ENCODE peak calls at places on chromosomes 13 and 19, in ten cellular contexts. M is HCT116; J is mammary epithelial cell; W is left ventricle myocardium inferior; X is CD4-positive, alpha-beta T cell; Q is H9; O is AG04450; N is astrocyte; D is stomach; Z is ascending aorta. E is an unnamed sample.

GRCh38 chr13:65292488-65292901 is 1937.6 kb downstream of the PCDH9 start:
- DNase-seq in X (no peak), Z (no peak), M (no peak), Q (peak), J (no peak), D (no peak), O (peak), N (peak), W (no peak), E (no peak)

GRCh38 chr13:114032121-114032799 is 58.4 kb upstream of the C13orf46 start:
- DNase-seq in Z (no peak), X (no peak), D (no peak), O (no peak), M (no peak), J (no peak), N (peak), Q (no peak), W (no peak), E (peak)

GRCh38 chr13:24215732-24216131 is 55.2 kb downstream of the SPATA13 start:
- DNase-seq in M (no peak), X (no peak), J (no peak), D (peak), Z (no peak), O (no peak), Q (no peak), N (peak), W (peak), E (no peak)

GRCh38 chr13:36981156-36981743 is 17.9 kb downstream of the ALG5 start:
- DNase-seq in W (no peak), X (no peak), N (peak), D (no peak), M (no peak), J (peak), Q (no peak), O (peak), Z (no peak), E (no peak)

GRCh38 chr13:36352350-36352749 is 6.2 kb upstream of the SPART start:
- DNase-seq in Q (no peak), D (no peak), J (no peak), M (no peak), N (peak), W (no peak), X (no peak), O (no peak), Z (no peak), E (no peak)

GRCh38 chr19:49690656-49691242 is at the start of gene CPT1C:
- DNase-seq in O (peak), Q (peak), D (peak), X (peak), M (no peak), Z (no peak), J (no peak), N (peak), W (peak), E (peak)

GRCh38 chr19:55134732-55135131 is 14.3 kb downstream of the TNNT1 start:
- DNase-seq in Q (no peak), Z (no peak), O (no peak), M (no peak), X (no peak), W (no peak), J (no peak), N (no peak), D (no peak), E (no peak)

GRCh38 chr19:51803529-51803928 is 8.6 kb downstream of the FPR3 start:
- DNase-seq in X (no peak), D (no peak), N (no peak), Z (no peak), M (no peak), Q (no peak), O (no peak), W (no peak), J (no peak), E (no peak)

GRCh38 chr13:38042771-38043170 is 173.2 kb upstream of the TRPC4 start:
- DNase-seq in N (peak), Q (no peak), M (no peak), J (no peak), X (no peak), O (no peak), W (no peak), D (no peak), Z (no peak), E (no peak)

GRCh38 chr13:38044067-38044466 is 174.5 kb upstream of the TRPC4 start:
- DNase-seq in X (no peak), W (no peak), Z (no peak), D (no peak), O (no peak), N (no peak), M (no peak), Q (no peak), J (no peak), E (no peak)

GRCh38 chr13:38046049-38046376 is 176.4 kb upstream of the TRPC4 start:
- DNase-seq in M (no peak), X (no peak), N (no peak), O (no peak), Q (no peak), D (no peak), Z (no peak), W (no peak), J (no peak), E (no peak)

DNA sequence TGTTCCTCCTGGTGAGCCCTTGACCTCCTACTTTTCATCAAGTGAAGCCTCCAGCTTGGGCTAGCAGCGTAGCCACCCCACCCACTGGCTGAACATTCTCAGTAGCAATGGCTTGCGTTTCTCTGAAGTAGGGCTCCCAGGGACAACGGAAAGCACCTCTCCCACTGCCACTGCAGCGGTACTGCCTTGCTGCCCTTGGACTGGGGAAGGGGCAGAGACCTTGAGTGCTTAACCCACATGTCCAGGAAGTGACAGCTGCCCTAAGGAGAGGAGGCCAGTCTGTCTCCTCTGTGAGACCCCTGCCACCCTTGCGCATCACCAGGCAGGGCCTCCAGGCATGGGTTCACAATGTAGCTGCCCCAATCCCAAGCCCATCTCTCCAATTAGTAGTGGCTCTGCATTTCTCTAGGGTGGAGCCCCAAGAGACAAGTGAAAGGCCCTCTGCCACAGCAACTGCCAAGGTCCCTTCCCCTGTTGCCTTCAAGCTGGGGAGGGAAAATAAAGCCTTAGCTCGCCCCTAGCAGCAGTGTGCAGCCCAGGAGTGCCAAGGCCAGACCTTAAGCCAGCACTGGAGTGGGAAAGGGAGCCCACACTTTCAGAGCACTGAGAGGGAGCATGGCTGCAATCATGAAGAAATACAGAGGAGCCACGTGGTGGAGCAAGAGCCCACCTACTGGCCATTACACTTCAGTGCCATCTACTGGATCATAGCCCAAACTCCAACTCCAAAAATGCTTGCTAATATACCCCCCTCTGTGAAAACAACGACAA is 175.9 kb upstream of the TRPC4 start:
- DNase-seq in O (no peak), J (peak), Z (no peak), N (peak), X (no peak), D (no peak), Q (peak), M (no peak), W (no peak), E (no peak)
- TF ChIP-seq CTCF in O (peak), J (peak), Z (no peak), N (peak), X (no peak), D (no peak), Q (peak), M (no peak), W (peak), E (no peak)

GRCh38 chr13:44220948-44221347 is 152.7 kb upstream of the SERP2 start:
- DNase-seq in M (no peak), Q (no peak), J (no peak), X (no peak), Z (no peak), O (no peak), N (no peak), D (no peak), W (no peak), E (no peak)

GRCh38 chr13:44219808-44220544 is 153.6 kb upstream of the SERP2 start:
- DNase-seq in Z (no peak), Q (no peak), O (peak), N (peak), W (no peak), M (no peak), J (no peak), X (no peak), D (no peak), E (no peak)

GRCh38 chr13:44224433-44225149 is 149.0 kb upstream of the SERP2 start:
- DNase-seq in X (no peak), Q (no peak), O (no peak), W (no peak), M (no peak), D (no peak), Z (no peak), J (no peak), N (no peak), E (no peak)

GRCh38 chr13:44223785-44224432 is 149.7 kb upstream of the SERP2 start:
- DNase-seq in Q (no peak), Z (no peak), N (no peak), O (no peak), X (no peak), W (no peak), J (no peak), M (no peak), D (no peak), E (no peak)

GRCh38 chr13:44221657-44222056 is 152.0 kb upstream of the SERP2 start:
- DNase-seq in Q (no peak), J (no peak), X (no peak), W (no peak), D (no peak), M (no peak), Z (no peak), N (no peak), O (no peak), E (no peak)
- H3K27ac ChIP-seq in Q (no peak), J (no peak), X (no peak), W (peak), D (peak), M (no peak), Z (peak), N (no peak), O (no peak), E (no peak)

GRCh38 chr13:29106651-29107050 is 286.5 kb downstream of the MTUS2 start:
- DNase-seq in O (no peak), Q (no peak), N (no peak), W (no peak), J (no peak), Z (no peak), M (no peak), X (no peak), D (no peak), E (no peak)

GRCh38 chr13:29103036-29103800 is 283.1 kb downstream of the MTUS2 start:
- DNase-seq in X (no peak), W (no peak), D (no peak), Q (no peak), N (no peak), J (no peak), M (no peak), Z (no peak), O (no peak), E (no peak)

GRCh38 chr13:29110003-29110402 is 289.9 kb downstream of the MTUS2 start:
- DNase-seq in Q (no peak), Z (no peak), X (no peak), O (no peak), J (no peak), M (no peak), D (no peak), N (no peak), W (no peak), E (no peak)

GRCh38 chr13:29104461-29104860 is 284.3 kb downstream of the MTUS2 start:
- DNase-seq in Z (no peak), J (no peak), W (no peak), N (no peak), M (no peak), X (no peak), D (no peak), Q (no peak), O (no peak), E (no peak)

GRCh38 chr13:29105779-29106178 is 285.6 kb downstream of the MTUS2 start:
- DNase-seq in D (no peak), W (no peak), N (no peak), J (no peak), M (no peak), O (no peak), Q (peak), Z (no peak), X (no peak), E (no peak)
- TF ChIP-seq CTCF in D (no peak), W (no peak), N (no peak), J (no peak), M (peak), O (no peak), Q (peak), Z (peak), X (no peak), E (no peak)

GRCh38 chr13:27057817-27058216 is 113.8 kb downstream of the USP12 start:
- DNase-seq in X (no peak), J (no peak), O (no peak), M (no peak), W (no peak), N (no peak), Q (no peak), Z (no peak), D (no peak), E (no peak)

GRCh38 chr13:27054760-27055159 is 116.9 kb downstream of the USP12 start:
- DNase-seq in D (no peak), O (no peak), M (no peak), W (no peak), Q (no peak), J (no peak), N (no peak), Z (no peak), X (no peak), E (no peak)

GRCh38 chr13:27053902-27054595 is 117.6 kb downstream of the USP12 start:
- DNase-seq in Z (no peak), N (peak), M (peak), Q (no peak), D (no peak), J (peak), W (no peak), X (no peak), O (peak), E (no peak)

GRCh38 chr13:27053235-27053884 is 118.3 kb downstream of the USP12 start:
- DNase-seq in W (no peak), X (no peak), Z (no peak), J (peak), O (no peak), D (no peak), M (no peak), Q (no peak), N (no peak), E (no peak)

GRCh38 chr13:27055501-27055900 is 116.1 kb downstream of the USP12 start:
- DNase-seq in J (no peak), Q (no peak), M (no peak), N (no peak), O (no peak), W (no peak), Z (no peak), X (no peak), D (no peak), E (no peak)
- H3K27ac ChIP-seq in J (no peak), Q (no peak), M (no peak), N (no peak), O (no peak), W (no peak), Z (no peak), X (no peak), D (no peak), E (no peak)

GRCh38 chr19:48090281-48090802 is 20.3 kb downstream of the PLA2G4C start:
- DNase-seq in W (no peak), X (no peak), O (no peak), Z (no peak), J (no peak), M (no peak), D (no peak), N (no peak), Q (no peak), E (no peak)

GRCh38 chr19:48085077-48085476 is 25.5 kb downstream of the PLA2G4C start:
- DNase-seq in O (no peak), N (no peak), Q (no peak), J (no peak), D (no peak), M (no peak), Z (no peak), W (no peak), X (no peak), E (no peak)

GRCh38 chr19:48085904-48086864 is 24.4 kb downstream of the PLA2G4C start:
- DNase-seq in W (no peak), X (no peak), M (no peak), N (no peak), O (no peak), Z (no peak), D (no peak), Q (peak), J (peak), E (no peak)
- TF ChIP-seq CTCF in W (no peak), X (no peak), M (peak), N (no peak), O (no peak), Z (no peak), D (no peak), Q (peak), J (no peak), E (no peak)

DNA sequence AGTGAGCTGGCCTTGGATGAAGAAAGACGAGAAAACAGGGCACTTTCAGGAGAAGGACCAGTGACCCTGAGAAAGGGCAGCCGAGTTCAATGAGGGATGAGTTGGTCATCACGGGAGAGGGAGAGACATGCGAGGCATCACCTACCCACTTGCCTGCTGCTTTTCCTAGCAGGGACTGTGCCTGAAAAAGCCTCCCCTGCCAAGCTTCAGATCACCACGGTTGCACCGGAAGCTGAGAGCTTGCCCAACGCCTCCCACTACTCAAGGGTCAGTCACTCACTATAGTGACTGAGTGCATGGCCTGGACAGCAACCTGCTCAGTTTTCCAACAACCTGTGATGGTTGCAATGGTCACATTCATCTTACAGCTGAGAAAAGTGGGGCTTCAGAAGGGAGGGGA is 12.6 kb upstream of the EPHX3 start:
- DNase-seq in W (no peak), M (no peak), X (no peak), Z (no peak), O (no peak), Q (no peak), J (no peak), N (no peak), D (no peak), E (no peak)
- H3K27ac ChIP-seq in W (peak), M (no peak), X (no peak), Z (peak), O (no peak), Q (no peak), J (no peak), N (no peak), D (no peak), E (no peak)

GRCh38 chr19:377801-378581 is 31.0 kb downstream of the C2CD4C start:
- DNase-seq in Z (no peak), D (no peak), W (no peak), J (peak), Q (no peak), N (no peak), X (no peak), O (no peak), M (no peak), E (no peak)
- TF ChIP-seq CTCF in Z (no peak), D (no peak), W (no peak), J (no peak), Q (no peak), N (no peak), X (no peak), O (no peak), M (no peak), E (no peak)

GRCh38 chr19:16002380-16002779 is 53.6 kb downstream of the OR10H4 start:
- DNase-seq in X (no peak), J (no peak), W (no peak), M (no peak), Q (no peak), D (no peak), N (no peak), Z (no peak), O (no peak), E (no peak)
- H3K27ac ChIP-seq in X (no peak), J (no peak), W (peak), M (no peak), Q (no peak), D (peak), N (no peak), Z (no peak), O (no peak), E (no peak)